ENCODE peak calls at places on chromosome 13, in ten cellular contexts. O is GM23338, R is tibial artery, H is fibroblast of lung, G is LNCaP clone FGC, P is fibroblast of the aortic adventitia, K is cardiac muscle cell, S is lower leg skin, Y is dorsolateral prefrontal cortex, J is A549. N is an unnamed sample.

GRCh38 chr13:47499358-47500150 is 501.5 kb downstream of the SUCLA2 start:
- DNase-seq in O (no peak), R (no peak), H (peak; percentile 88), G (no peak), P (peak; percentile 84), K (peak; percentile 71), S (no peak), Y (no peak), J (no peak), N (peak; percentile 73)

GRCh38 chr13:83297591-83298305 is 584.5 kb downstream of the SLITRK1 start:
- DNase-seq in O (no peak), R (no peak), H (peak; percentile 3), G (no peak), P (no peak), K (peak; percentile 13), S (no peak), Y (no peak), J (no peak), N (no peak)

GRCh38 chr13:77338961-77339401 is 12.1 kb upstream of the MYCBP2 start:
- DNase-seq in O (no peak), R (no peak), H (no peak), G (no peak), P (no peak), K (no peak), S (no peak), Y (no peak), J (no peak), N (no peak)

GRCh38 chr13:79541426-79542049 is 60.6 kb downstream of the NDFIP2 start:
- DNase-seq in O (peak; percentile 70), R (no peak), H (peak; percentile 53), G (peak; percentile 37), P (peak; percentile 87), K (peak; percentile 78), S (no peak), Y (no peak), J (peak; percentile 9), N (peak; percentile 86)

GRCh38 chr13:76863022-76863421 is 23.2 kb downstream of the KCTD12 start:
- DNase-seq in O (no peak), R (no peak), H (no peak), G (no peak), P (no peak), K (no peak), S (no peak), Y (no peak), J (no peak), N (no peak)

GRCh38 chr13:91346848-91347211 is 657 bp upstream of the MIR17HG start:
- DNase-seq in O (peak; percentile 34), R (no peak), H (no peak), G (no peak), P (no peak), K (peak; percentile 10), S (no peak), Y (no peak), J (no peak), N (peak; percentile 22)

GRCh38 chr13:84524586-84524985 is 642.3 kb upstream of the SLITRK1 start:
- DNase-seq in O (no peak), R (no peak), H (no peak), G (no peak), P (no peak), K (no peak), S (no peak), Y (no peak), J (no peak), N (no peak)

GRCh38 chr13:94658926-94659649 is 53.3 kb downstream of the SOX21 start:
- DNase-seq in O (peak; percentile 59), R (no peak), H (no peak), G (no peak), P (no peak), K (no peak), S (no peak), Y (no peak), J (peak; percentile 5), N (no peak)

GRCh38 chr13:45242070-45242469 is 41.2 kb upstream of the KCTD4 start:
- DNase-seq in O (no peak), R (no peak), H (peak; percentile 37), G (peak; percentile 65), P (peak; percentile 64), K (peak; percentile 64), S (no peak), Y (no peak), J (no peak), N (peak; percentile 69)
- H3K4me3 ChIP-seq in O (no peak overlapping the region), R (peak overlapping the region; percentile 5), H (no peak overlapping the region), G (no peak overlapping the region), P (no peak overlapping the region), K (no peak overlapping the region), S (no peak overlapping the region), Y (no peak overlapping the region), J (no peak overlapping the region), N (no peak overlapping the region)

GRCh38 chr13:28536371-28536770 is 41.4 kb upstream of the FLT1 start:
- DNase-seq in O (no peak), R (no peak), H (no peak), G (no peak), P (no peak), K (no peak), S (no peak), Y (no peak), J (no peak), N (no peak)
- TF ChIP-seq CTCF in O (no peak), R (no peak), H (no peak), G (no peak), P (no peak), K (no peak), S (no peak), Y (no peak), J (no peak), N (no peak)

GRCh38 chr13:51614350-51614786 is 30.1 kb downstream of the WDFY2 start:
- DNase-seq in O (no peak), R (no peak), H (no peak), G (peak; percentile 42), P (no peak), K (no peak), S (peak; percentile 52), Y (peak; percentile 21), J (no peak), N (no peak)
- H3K4me3 ChIP-seq in O (no peak overlapping the region), R (no peak overlapping the region), H (no peak overlapping the region), G (peak overlapping the region; percentile 19), P (no peak overlapping the region), K (no peak overlapping the region), S (no peak overlapping the region), Y (no peak overlapping the region), J (no peak overlapping the region), N (no peak overlapping the region)

GRCh38 chr13:104111031-104111430 is 1044.8 kb upstream of the SLC10A2 start:
- DNase-seq in O (no peak), R (no peak), H (peak; percentile 4), G (no peak), P (no peak), K (peak; percentile 39), S (no peak), Y (no peak), J (no peak), N (peak; percentile 26)

GRCh38 chr13:104106705-104107393 is 1040.6 kb upstream of the SLC10A2 start:
- DNase-seq in O (peak; percentile 28), R (no peak), H (peak; percentile 75), G (no peak), P (no peak), K (peak; percentile 77), S (no peak), Y (no peak), J (no peak), N (peak; percentile 64)

GRCh38 chr13:104099750-104100149 is 1033.5 kb upstream of the SLC10A2 start:
- DNase-seq in O (no peak), R (no peak), H (no peak), G (no peak), P (no peak), K (no peak), S (no peak), Y (no peak), J (no peak), N (no peak)

GRCh38 chr13:104105418-104106355 is 1039.5 kb upstream of the SLC10A2 start:
- DNase-seq in O (no peak), R (no peak), H (peak; percentile 6), G (no peak), P (no peak), K (no peak), S (no peak), Y (no peak), J (no peak), N (no peak)
- TF ChIP-seq CTCF in O (no peak), R (no peak), H (no peak), G (no peak), P (no peak), K (no peak), S (no peak), Y (no peak), J (no peak), N (no peak)

GRCh38 chr13:73081256-73081915 is 22.6 kb downstream of the KLF5 start:
- DNase-seq in O (no peak), R (no peak), H (no peak), G (no peak), P (no peak), K (no peak), S (no peak), Y (no peak), J (no peak), N (no peak)
- H3K4me3 ChIP-seq in O (no peak overlapping the region), R (no peak overlapping the region), H (no peak overlapping the region), G (no peak overlapping the region), P (no peak overlapping the region), K (no peak overlapping the region), S (no peak overlapping the region), Y (no peak overlapping the region), J (no peak overlapping the region), N (no peak overlapping the region)

GRCh38 chr13:112467236-112467635 is 91.1 kb downstream of the SPACA7 start:
- DNase-seq in O (no peak), R (no peak), H (no peak), G (no peak), P (no peak), K (no peak), S (no peak), Y (no peak), J (no peak), N (no peak)
- TF ChIP-seq CTCF in O (no peak), R (no peak), H (no peak), G (no peak), P (no peak), K (no peak), S (no peak), Y (no peak), J (no peak), N (no peak)

GRCh38 chr13:45851171-45851889 is at the start of gene SIAH3:
- DNase-seq in O (peak; percentile 68), R (no peak), H (peak; percentile 40), G (no peak), P (peak; percentile 10), K (peak; percentile 28), S (no peak), Y (peak; percentile 48), J (no peak), N (peak; percentile 16)
- H3K4me3 ChIP-seq in O (peak within 1 kb of the TSS; percentile 75), R (peak within 1 kb of the TSS; percentile 34), H (no peak within 1 kb of the TSS), G (no peak within 1 kb of the TSS), P (peak within 1 kb of the TSS; percentile 18), K (peak within 1 kb of the TSS; percentile 44), S (no peak within 1 kb of the TSS), Y (peak within 1 kb of the TSS; percentile 50), J (peak within 1 kb of the TSS; percentile 34), N (no peak within 1 kb of the TSS)

GRCh38 chr13:96792188-96792587 is 202.1 kb downstream of the OXGR1 start:
- DNase-seq in O (peak; percentile 44), R (no peak), H (no peak), G (no peak), P (no peak), K (no peak), S (no peak), Y (no peak), J (no peak), N (no peak)
- TF ChIP-seq CTCF in O (peak; percentile 46), R (no peak), H (no peak), G (no peak), P (no peak), K (no peak), S (no peak), Y (no peak), J (no peak), N (no peak)

GRCh38 chr13:27211771-27212364 is 39.5 kb upstream of the RPL21 start:
- DNase-seq in O (no peak), R (no peak), H (peak; percentile 82), G (no peak), P (peak; percentile 69), K (peak; percentile 77), S (no peak), Y (no peak), J (no peak), N (peak; percentile 82)
- H3K4me3 ChIP-seq in O (no peak overlapping the region), R (no peak overlapping the region), H (no peak overlapping the region), G (no peak overlapping the region), P (no peak overlapping the region), K (no peak overlapping the region), S (no peak overlapping the region), Y (no peak overlapping the region), J (no peak overlapping the region), N (no peak overlapping the region)

N was measured in cardiac fibroblast.